ENCODE peak calls at places on chromosomes 13 and 19, in four cellular contexts. One of them, this sample, is unnamed. For H3K36me3, H3K4me1 and H3K9me3, the result is how much of the 10 kb centered on the place peaks cover.

GRCh38 chr19:43148233-43148632 is 38.1 kb downstream of the PSG5 start:
- DNase-seq in uterus: no peak
- DNase-seq in aorta: no peak
- DNase-seq in fibroblast of lung: peak
- DNase-seq in this sample: no peak

GRCh38 chr19:43664008-43664407 is 6.0 kb downstream of the PLAUR start:
- DNase-seq in uterus: no peak
- DNase-seq in aorta: no peak
- DNase-seq in fibroblast of lung: no peak
- DNase-seq in this sample: no peak

GRCh38 chr19:38978315-38978689 is 2.8 kb upstream of the FBXO17 start:
- DNase-seq in uterus: no peak
- DNase-seq in aorta: no peak
- DNase-seq in fibroblast of lung: no peak
- DNase-seq in this sample: no peak

GRCh38 chr13:28046981-28047380 is 53.4 kb downstream of the FLT3 start:
- DNase-seq in uterus: no peak
- DNase-seq in aorta: no peak
- DNase-seq in fibroblast of lung: peak
- DNase-seq in this sample: no peak

GRCh38 chr13:73765651-73766384 is 368.4 kb downstream of the KLF12 start:
- DNase-seq in uterus: peak
- DNase-seq in aorta: peak
- DNase-seq in fibroblast of lung: peak
- DNase-seq in this sample: peak

GRCh38 chr19:13112555-13112954 is 4.0 kb downstream of the TRMT1 start:
- DNase-seq in uterus: no peak
- DNase-seq in aorta: no peak
- DNase-seq in fibroblast of lung: no peak
- DNase-seq in this sample: no peak

GRCh38 chr19:7830272-7830771 is 304 bp downstream of the EVI5L start:
- DNase-seq in uterus: peak
- DNase-seq in aorta: peak
- DNase-seq in fibroblast of lung: no peak
- DNase-seq in this sample: peak

GRCh38 chr13:75214846-75215245 is 267.1 kb downstream of the TBC1D4 start:
- DNase-seq in uterus: no peak
- DNase-seq in aorta: no peak
- DNase-seq in fibroblast of lung: no peak
- DNase-seq in this sample: no peak

GRCh38 chr19:38700350-38700932 is 43.8 kb downstream of the CAPN12 start:
- DNase-seq in uterus: no peak
- DNase-seq in aorta: no peak
- DNase-seq in fibroblast of lung: no peak
- DNase-seq in this sample: no peak

GRCh38 chr19:52659013-52659412 is 20.9 kb upstream of the ZNF83 start:
- DNase-seq in uterus: no peak
- DNase-seq in aorta: no peak
- DNase-seq in fibroblast of lung: no peak
- DNase-seq in this sample: no peak

GRCh38 chr13:47135800-47136658 is 239.2 kb upstream of the HTR2A start:
- DNase-seq in uterus: no peak
- DNase-seq in aorta: no peak
- DNase-seq in fibroblast of lung: no peak
- DNase-seq in this sample: no peak

GRCh38 chr13:30739646-30740642 is 4.6 kb downstream of the ALOX5AP start:
- DNase-seq in uterus: no peak
- DNase-seq in aorta: no peak
- DNase-seq in fibroblast of lung: peak
- DNase-seq in this sample: peak

GRCh38 chr19:28827382-28827781 is 385.6 kb downstream of the UQCRFS1 start:
- DNase-seq in uterus: no peak
- DNase-seq in aorta: no peak
- DNase-seq in fibroblast of lung: no peak
- DNase-seq in this sample: no peak

GRCh38 chr19:48999481-49000325 is 6.0 kb downstream of the RUVBL2 start:
- DNase-seq in uterus: no peak
- DNase-seq in aorta: peak
- DNase-seq in fibroblast of lung: peak
- DNase-seq in this sample: peak

GRCh38 chr19:13243971-13244370 is 93.8 kb downstream of the IER2 start:
- DNase-seq in uterus: no peak
- DNase-seq in aorta: no peak
- DNase-seq in fibroblast of lung: no peak
- DNase-seq in this sample: no peak

GRCh38 chr19:6774821-6775707 is 2.6 kb downstream of the VAV1 start:
- DNase-seq in uterus: no peak
- DNase-seq in aorta: no peak
- DNase-seq in fibroblast of lung: no peak
- DNase-seq in this sample: no peak

GRCh38 chr13:51333421-51333820 is 6.1 kb upstream of the SERPINE3 start:
- DNase-seq in uterus: no peak
- DNase-seq in aorta: no peak
- DNase-seq in fibroblast of lung: no peak
- DNase-seq in this sample: no peak

GRCh38 chr13:95536629-95537241 is 15.8 kb upstream of the CLDN10 start:
- DNase-seq in uterus: no peak
- DNase-seq in aorta: no peak
- DNase-seq in fibroblast of lung: no peak
- DNase-seq in this sample: no peak

GRCh38 chr13:39263033-39263432 is 224.8 kb downstream of the NHLRC3 start:
- DNase-seq in uterus: peak
- DNase-seq in aorta: no peak
- DNase-seq in fibroblast of lung: peak
- DNase-seq in this sample: peak

GRCh38 chr19:57974434-57974833 is at the start of gene C19orf18:
- DNase-seq in uterus: no peak
- DNase-seq in aorta: no peak
- DNase-seq in fibroblast of lung: no peak
- DNase-seq in this sample: no peak

GRCh38 chr19:57978586-57979289 is 4.4 kb upstream of the C19orf18 start:
- DNase-seq in uterus: no peak
- DNase-seq in aorta: no peak
- DNase-seq in fibroblast of lung: peak
- DNase-seq in this sample: no peak
- H3K36me3 ChIP-seq in uterus: under half
- H3K36me3 ChIP-seq in aorta: under half
- H3K36me3 ChIP-seq in fibroblast of lung: under half
- H3K36me3 ChIP-seq in this sample: under half

GRCh38 chr19:14410054-14410774 is 8.9 kb downstream of the DDX39A start:
- DNase-seq in uterus: no peak
- DNase-seq in aorta: no peak
- DNase-seq in fibroblast of lung: no peak
- DNase-seq in this sample: no peak
- H3K4me1 ChIP-seq in uterus: under half
- H3K4me1 ChIP-seq in aorta: under half
- H3K4me1 ChIP-seq in fibroblast of lung: under half
- H3K4me1 ChIP-seq in this sample: under half

DNA sequence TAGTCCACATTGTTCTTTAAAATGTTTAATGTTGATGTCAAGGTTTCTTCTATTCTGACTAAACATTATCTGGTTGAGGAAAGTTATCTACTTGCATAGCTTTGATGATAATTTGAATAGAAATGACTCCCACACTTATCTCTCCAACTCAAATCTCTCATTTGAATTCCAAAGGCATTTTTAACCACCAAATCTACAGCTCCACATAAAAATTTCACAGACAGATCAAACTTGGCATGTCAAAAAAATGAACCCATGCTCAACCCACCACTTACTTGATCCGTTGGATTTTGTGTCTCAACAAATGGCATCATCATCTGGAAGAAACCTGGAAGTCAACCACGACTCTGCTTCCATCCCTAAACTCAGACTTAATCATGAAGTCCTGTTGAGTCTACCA is 1050.4 kb downstream of the EFNB2 start:
- DNase-seq in uterus: no peak
- DNase-seq in aorta: no peak
- DNase-seq in fibroblast of lung: peak
- DNase-seq in this sample: no peak
- H3K9me3 ChIP-seq in uterus: under half
- H3K9me3 ChIP-seq in aorta: under half
- H3K9me3 ChIP-seq in fibroblast of lung: under half
- H3K9me3 ChIP-seq in this sample: under half

GRCh38 chr19:30555075-30555787 is 183.0 kb downstream of the ZNF536 start:
- DNase-seq in uterus: no peak
- DNase-seq in aorta: no peak
- DNase-seq in fibroblast of lung: no peak
- DNase-seq in this sample: no peak
- H3K36me3 ChIP-seq in uterus: under half
- H3K36me3 ChIP-seq in aorta: under half
- H3K36me3 ChIP-seq in fibroblast of lung: under half
- H3K36me3 ChIP-seq in this sample: under half

DNA sequence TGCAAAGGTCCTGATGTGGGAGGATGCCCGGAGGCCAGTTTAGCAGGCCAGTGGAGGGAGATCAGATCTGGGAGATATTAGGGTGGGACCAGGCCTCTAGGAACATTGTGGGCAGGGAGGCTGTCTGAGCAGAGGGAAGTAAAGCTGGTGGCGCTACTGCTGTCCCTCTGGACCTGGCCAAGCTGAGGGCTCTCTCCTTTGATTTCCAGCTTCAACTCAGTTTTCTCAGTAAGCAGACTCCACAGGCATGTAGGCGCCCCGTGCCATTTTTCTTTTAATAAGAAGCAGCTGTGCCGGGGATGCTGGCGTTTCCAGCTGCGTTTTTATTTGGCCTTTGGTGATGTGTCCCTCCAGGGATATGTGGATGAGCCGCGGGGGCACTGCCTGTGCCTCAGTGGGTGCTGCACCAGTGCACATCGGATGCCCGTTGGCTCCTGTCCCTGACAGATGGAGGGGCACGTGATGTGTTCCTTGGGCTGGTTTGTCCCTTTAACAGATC is 6.7 kb downstream of the DNM2 start:
- DNase-seq in uterus: no peak
- DNase-seq in aorta: no peak
- DNase-seq in fibroblast of lung: no peak
- DNase-seq in this sample: no peak
- H3K4me1 ChIP-seq in uterus: under half
- H3K4me1 ChIP-seq in aorta: under half
- H3K4me1 ChIP-seq in fibroblast of lung: under half
- H3K4me1 ChIP-seq in this sample: under half